ENCODE peak calls at places on chromosomes 5 and 9, in nine cellular contexts. X, I, F, E, W, S, A, R and P are unnamed samples.

GRCh38 chr5:135739383-135739961 is 95.0 kb upstream of the SLC25A48 start:
- DNase-seq in X (no peak), I (no peak), F (no peak), E (peak), W (peak), S (no peak), A (no peak), R (no peak), P (no peak)

GRCh38 chr9:132216861-132217655 is 55.2 kb downstream of the NTNG2 start:
- DNase-seq in X (no peak), I (no peak), F (no peak), E (no peak), W (no peak), S (no peak), A (no peak), R (no peak), P (no peak)

GRCh38 chr5:77627869-77628674 is 10.4 kb downstream of the OTP start:
- DNase-seq in X (no peak), I (no peak), F (no peak), E (no peak), W (no peak), S (no peak), A (no peak), R (no peak), P (no peak)

GRCh38 chr9:20506631-20507030 is 115.7 kb downstream of the MLLT3 start:
- DNase-seq in X (no peak), I (no peak), F (no peak), E (no peak), W (no peak), S (no peak), A (no peak), R (no peak), P (no peak)

GRCh38 chr9:137449081-137449844 is 8.1 kb upstream of the ENTPD8 start:
- DNase-seq in X (no peak), I (no peak), F (no peak), E (no peak), W (no peak), S (no peak), A (no peak), R (no peak), P (no peak)

GRCh38 chr5:115246361-115246991 is 16.2 kb downstream of the PGGT1B start:
- DNase-seq in X (peak), I (peak), F (no peak), E (peak), W (peak), S (no peak), A (peak), R (no peak), P (peak)

GRCh38 chr5:156036640-156037039 is 290.3 kb upstream of the SGCD start:
- DNase-seq in X (no peak), I (no peak), F (peak), E (peak), W (no peak), S (no peak), A (no peak), R (no peak), P (no peak)

GRCh38 chr5:154857091-154857533 is 1.3 kb upstream of the CNOT8 start:
- DNase-seq in X (no peak), I (peak), F (no peak), E (no peak), W (no peak), S (peak), A (peak), R (no peak), P (peak)

GRCh38 chr9:110142868-110143866 is 64.8 kb downstream of the C9orf152 start:
- DNase-seq in X (no peak), I (peak), F (no peak), E (peak), W (no peak), S (no peak), A (no peak), R (no peak), P (peak)

GRCh38 chr9:135082536-135082935 is 4.9 kb upstream of the OLFM1 start:
- DNase-seq in X (no peak), I (no peak), F (no peak), E (no peak), W (no peak), S (no peak), A (no peak), R (no peak), P (no peak)

GRCh38 chr9:95772320-95773060 is 103.0 kb upstream of the ERCC6L2 start:
- DNase-seq in X (peak), I (no peak), F (no peak), E (peak), W (peak), S (no peak), A (no peak), R (no peak), P (no peak)

GRCh38 chr5:61496406-61497307 is 164.6 kb downstream of the ZSWIM6 start:
- DNase-seq in X (no peak), I (no peak), F (no peak), E (no peak), W (no peak), S (peak), A (no peak), R (no peak), P (no peak)

GRCh38 chr5:90351101-90351500 is 58.5 kb downstream of the CETN3 start:
- DNase-seq in X (no peak), I (no peak), F (no peak), E (no peak), W (no peak), S (no peak), A (no peak), R (no peak), P (no peak)

GRCh38 chr5:55276771-55277170 is 30.7 kb downstream of the DHX29 start:
- DNase-seq in X (peak), I (no peak), F (peak), E (peak), W (no peak), S (no peak), A (no peak), R (no peak), P (no peak)